ENCODE peak calls at places on chromosomes 7 and 10, in ten cellular contexts. M, O, J, L, N, T, V, D, R and Y are unnamed samples.

GRCh38 chr10:103510046-103510685 is 16.7 kb downstream of the NEURL1 start:
- DNase-seq in M (no peak), O (no peak), J (no peak), L (no peak), N (no peak), T (no peak), V (no peak), D (no peak), R (no peak), Y (no peak)

GRCh38 chr10:98242823-98243222 is 25.2 kb downstream of the LOXL4 start:
- DNase-seq in M (no peak), O (no peak), J (peak), L (no peak), N (no peak), T (no peak), V (no peak), D (peak), R (no peak), Y (no peak)

GRCh38 chr10:74947781-74948401 is 121.5 kb downstream of the KAT6B start:
- DNase-seq in M (no peak), O (no peak), J (no peak), L (no peak), N (no peak), T (peak), V (no peak), D (no peak), R (peak), Y (no peak)

GRCh38 chr10:43665054-43665453 is 16.4 kb upstream of the ZNF32 start:
- DNase-seq in M (no peak), O (no peak), J (no peak), L (no peak), N (no peak), T (no peak), V (no peak), D (no peak), R (no peak), Y (no peak)

GRCh38 chr10:13105184-13105583 is 5.2 kb downstream of the OPTN start:
- DNase-seq in M (no peak), O (no peak), J (no peak), L (no peak), N (no peak), T (no peak), V (no peak), D (peak), R (no peak), Y (no peak)

GRCh38 chr7:156969972-156970420 is 20.5 kb downstream of the NOM1 start:
- DNase-seq in M (no peak), O (no peak), J (no peak), L (no peak), N (no peak), T (no peak), V (no peak), D (peak), R (no peak), Y (no peak)

GRCh38 chr10:34955391-34955790 is 134.8 kb downstream of the CUL2 start:
- DNase-seq in M (no peak), O (no peak), J (no peak), L (peak), N (no peak), T (no peak), V (no peak), D (no peak), R (no peak), Y (no peak)

GRCh38 chr10:12819656-12820055 is 181.9 kb downstream of the CCDC3 start:
- DNase-seq in M (no peak), O (no peak), J (no peak), L (no peak), N (no peak), T (no peak), V (no peak), D (no peak), R (no peak), Y (no peak)

GRCh38 chr10:125158528-125159485 is 1.6 kb downstream of the CTBP2 start:
- DNase-seq in M (no peak), O (peak), J (peak), L (peak), N (peak), T (peak), V (no peak), D (peak), R (peak), Y (peak)

GRCh38 chr7:143382791-143383641 is 1.9 kb downstream of the ZYX start:
- DNase-seq in M (no peak), O (no peak), J (no peak), L (no peak), N (peak), T (no peak), V (no peak), D (no peak), R (no peak), Y (no peak)

GRCh38 chr7:157829491-157829890 is 492.7 kb downstream of the DNAJB6 start:
- DNase-seq in M (no peak), O (no peak), J (no peak), L (no peak), N (no peak), T (no peak), V (no peak), D (no peak), R (no peak), Y (no peak)

GRCh38 chr7:2713978-2714377 is 26.0 kb downstream of the AMZ1 start:
- DNase-seq in M (no peak), O (no peak), J (no peak), L (no peak), N (no peak), T (no peak), V (no peak), D (no peak), R (no peak), Y (no peak)

GRCh38 chr7:105760549-105761447 is 115.6 kb downstream of the ATXN7L1 start:
- DNase-seq in M (no peak), O (no peak), J (no peak), L (no peak), N (no peak), T (no peak), V (peak), D (no peak), R (no peak), Y (no peak)

GRCh38 chr7:31540786-31541185 is 26.9 kb downstream of the ITPRID1 start:
- DNase-seq in M (no peak), O (no peak), J (no peak), L (no peak), N (no peak), T (no peak), V (no peak), D (no peak), R (no peak), Y (no peak)

GRCh38 chr7:143901360-143901709 is 641 bp downstream of the TCAF1 start:
- DNase-seq in M (no peak), O (peak), J (peak), L (peak), N (peak), T (peak), V (no peak), D (peak), R (no peak), Y (peak)

GRCh38 chr10:114266521-114266920 is 27.5 kb downstream of the VWA2 start:
- DNase-seq in M (no peak), O (no peak), J (peak), L (no peak), N (peak), T (no peak), V (no peak), D (peak), R (no peak), Y (no peak)

GRCh38 chr10:15035385-15036301 is 8.1 kb upstream of the OLAH start:
- DNase-seq in M (no peak), O (peak), J (no peak), L (peak), N (no peak), T (no peak), V (no peak), D (peak), R (no peak), Y (no peak)

GRCh38 chr10:121130382-121130781 is 279.2 kb downstream of the WDR11 start:
- DNase-seq in M (no peak), O (no peak), J (no peak), L (no peak), N (no peak), T (no peak), V (no peak), D (no peak), R (no peak), Y (no peak)

GRCh38 chr7:93147358-93147757 is 827 bp downstream of the SAMD9L start:
- DNase-seq in M (no peak), O (peak), J (peak), L (peak), N (no peak), T (no peak), V (peak), D (peak), R (no peak), Y (no peak)

GRCh38 chr7:122883049-122883670 is 3.1 kb downstream of the CADPS2 start:
- DNase-seq in M (no peak), O (no peak), J (no peak), L (no peak), N (no peak), T (no peak), V (no peak), D (no peak), R (no peak), Y (no peak)

GRCh38 chr7:11726251-11727155 is 105.5 kb downstream of the THSD7A start:
- DNase-seq in M (no peak), O (no peak), J (peak), L (no peak), N (no peak), T (peak), V (no peak), D (peak), R (no peak), Y (peak)

GRCh38 chr10:77873558-77874380 is 52.8 kb downstream of the DLG5 start:
- DNase-seq in M (no peak), O (no peak), J (peak), L (peak), N (no peak), T (no peak), V (peak), D (peak), R (no peak), Y (peak)

GRCh38 chr10:124983321-124983720 is 41.4 kb downstream of the ZRANB1 start:
- DNase-seq in M (no peak), O (no peak), J (no peak), L (no peak), N (no peak), T (no peak), V (no peak), D (no peak), R (no peak), Y (no peak)

GRCh38 chr10:71069909-71070666 is 142.3 kb upstream of the UNC5B start:
- DNase-seq in M (no peak), O (no peak), J (no peak), L (no peak), N (no peak), T (no peak), V (no peak), D (no peak), R (no peak), Y (no peak)